ENCODE peak calls at places on chromosomes 11 and 22, in four cellular contexts. G is mesothelial cell of epicardium, M is right lobe of liver, H is kidney. F is an unnamed sample.

GRCh38 chr11:47766363-47767227 is 546 bp downstream of the FNBP4 start:
- DNase-seq in G (peak), H (peak), M (peak), F (no peak)

GRCh38 chr11:79055866-79056632 is 384.8 kb downstream of the TENM4 start:
- DNase-seq in M (no peak), H (no peak), G (no peak), F (no peak)

GRCh38 chr11:1828542-1828941 is 6.2 kb upstream of the SYT8 start:
- DNase-seq in G (no peak), H (peak), M (no peak), F (no peak)

GRCh38 chr11:119056397-119056999 is 507 bp downstream of the HYOU1 start:
- DNase-seq in G (no peak), M (peak), H (peak), F (no peak)

GRCh38 chr11:113436672-113437252 is 38.4 kb downstream of the DRD2 start:
- DNase-seq in M (no peak), G (no peak), H (no peak), F (no peak)

GRCh38 chr11:71446942-71447688 is 1.1 kb downstream of the DHCR7 start:
- DNase-seq in G (no peak), H (peak), M (no peak), F (no peak)

GRCh38 chr11:23181022-23181807 is 320.9 kb upstream of the CCDC179 start:
- DNase-seq in H (no peak), G (no peak), M (no peak), F (no peak)

GRCh38 chr11:93623179-93623578 is 38.3 kb upstream of the CEP295 start:
- DNase-seq in M (no peak), H (no peak), G (no peak), F (no peak)

GRCh38 chr11:105027671-105028070 is 4.7 kb upstream of the CASP5 start:
- DNase-seq in H (no peak), G (no peak), M (no peak), F (no peak)

GRCh38 chr11:130611791-130612251 is 163.4 kb downstream of the ADAMTS15 start:
- DNase-seq in G (no peak), M (no peak), H (no peak), F (no peak)

GRCh38 chr11:91041626-91042025 is 818.8 kb upstream of the CHORDC1 start:
- DNase-seq in G (no peak), H (no peak), M (no peak), F (no peak)

GRCh38 chr11:12618743-12619540 is 55.3 kb upstream of the TEAD1 start:
- DNase-seq in G (no peak), H (no peak), M (no peak), F (no peak)

GRCh38 chr11:6473481-6474422 is at the start of gene TRIM3:
- DNase-seq in M (peak), G (peak), H (peak), F (peak)
- TF ChIP-seq CTCF in M (no peak), G (no peak), H (no peak), F (peak)

GRCh38 chr22:41021655-41022454 is 70.5 kb upstream of the EP300 start:
- DNase-seq in H (peak), G (peak), M (peak), F (no peak)
- TF ChIP-seq CTCF in H (peak), G (no peak), M (peak), F (peak)

DNA sequence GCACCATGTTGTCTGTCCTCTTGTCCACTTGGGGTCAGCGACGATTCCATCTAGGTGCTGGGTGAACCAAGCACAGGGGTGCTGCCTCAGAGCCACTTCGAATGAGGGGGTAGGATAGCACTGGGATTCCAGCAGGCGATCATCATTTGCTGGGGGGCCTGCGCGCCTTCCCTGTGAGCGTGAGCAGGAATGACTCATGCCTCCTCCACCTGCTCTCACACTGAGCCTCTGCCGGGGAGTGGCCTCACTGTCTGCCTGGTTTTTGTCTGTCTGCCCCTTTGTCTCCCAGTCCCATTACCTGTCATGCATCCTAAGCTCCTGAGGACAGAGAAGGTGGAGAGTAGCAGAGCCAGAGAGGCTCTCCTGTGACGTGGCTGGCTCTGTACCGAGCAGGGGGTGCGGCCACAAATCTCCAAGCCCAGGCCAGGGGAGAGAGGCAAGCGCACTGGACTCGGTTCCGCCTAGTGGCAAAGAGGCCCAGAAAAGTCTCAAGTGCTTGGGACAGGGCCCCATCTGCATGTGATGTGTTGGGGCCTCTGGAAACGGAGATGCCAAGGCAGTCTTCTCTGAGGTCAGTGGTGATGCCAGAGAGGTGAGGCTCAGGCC is 30.8 kb downstream of the RSPH14 start:
- DNase-seq in G (no peak), M (no peak), H (no peak), F (no peak)
- TF ChIP-seq CTCF in G (no peak), M (no peak), H (no peak), F (no peak)

GRCh38 chr22:32791056-32791455 is 10.4 kb upstream of the TIMP3 start:
- DNase-seq in G (no peak), M (no peak), H (no peak), F (no peak)

GRCh38 chr22:32796865-32797573 is 4.5 kb upstream of the TIMP3 start:
- DNase-seq in H (peak), G (peak), M (peak), F (no peak)

GRCh38 chr22:32793604-32794003 is 7.9 kb upstream of the TIMP3 start:
- DNase-seq in G (no peak), M (no peak), H (no peak), F (no peak)

GRCh38 chr22:32795214-32795596 is 6.3 kb upstream of the TIMP3 start:
- DNase-seq in M (no peak), G (no peak), H (no peak), F (no peak)

DNA sequence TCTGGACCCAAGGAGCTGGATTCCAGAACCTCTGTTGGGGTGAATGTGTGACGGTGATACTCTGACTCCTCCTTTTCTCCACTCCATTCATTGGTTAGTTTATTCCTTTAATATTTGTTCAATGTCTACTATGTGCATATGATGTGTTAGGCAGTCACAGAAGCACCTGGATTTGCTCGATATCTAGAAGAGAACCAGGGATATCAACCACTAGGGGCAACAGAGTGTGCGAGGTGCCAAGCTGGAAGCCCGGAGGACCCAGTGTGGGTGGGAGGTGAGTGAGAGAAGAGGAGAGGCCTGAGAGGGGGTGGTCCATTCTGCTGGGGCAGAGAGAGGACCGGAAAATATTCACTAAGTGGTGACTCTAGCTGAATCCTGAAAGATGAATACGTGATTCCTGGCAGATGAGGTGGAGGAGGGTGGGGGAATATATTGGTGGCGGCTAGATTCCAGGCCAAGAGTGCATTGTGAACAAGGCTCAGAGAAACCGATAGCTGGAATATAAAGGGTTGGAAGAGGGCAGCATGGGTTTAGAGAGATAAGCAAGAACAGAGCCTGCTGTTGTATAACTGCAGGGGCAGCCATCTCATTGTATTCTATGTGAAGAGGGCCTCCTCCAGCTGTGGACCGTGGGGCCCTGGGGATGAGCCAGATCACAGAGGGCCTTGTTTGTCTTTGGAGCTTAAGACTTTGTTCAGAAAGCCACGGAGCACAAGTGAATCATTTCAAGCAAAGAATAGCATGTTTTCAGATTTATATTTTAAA is 6.9 kb upstream of the TIMP3 start:
- DNase-seq in G (no peak), M (no peak), H (no peak), F (no peak)
- TF ChIP-seq CTCF in G (no peak), M (no peak), H (no peak), F (peak)